ENCODE peak calls at places on chromosomes 3 and 15, in four cellular contexts. One of them, this sample, is unnamed.

GRCh38 chr3:147038456-147038855 is 367.9 kb downstream of the ZIC4 start:
- DNase-seq in T1000: no peak
- DNase-seq in NCI-H510A treated with DMSO at 0.1 percent for 48 hours: no peak
- DNase-seq in astrocyte: peak
- DNase-seq in this sample: no peak

GRCh38 chr15:46091860-46092450 is 457.1 kb downstream of the SQOR start:
- DNase-seq in astrocyte: no peak
- DNase-seq in NCI-H510A treated with DMSO at 0.1 percent for 48 hours: peak
- DNase-seq in T1000: no peak
- DNase-seq in this sample: no peak

GRCh38 chr15:59687831-59688230 is 1.3 kb downstream of the BNIP2 start:
- DNase-seq in T1000: no peak
- DNase-seq in NCI-H510A treated with DMSO at 0.1 percent for 48 hours: peak
- DNase-seq in astrocyte: peak
- DNase-seq in this sample: no peak

GRCh38 chr3:193010191-193010590 is 92.5 kb upstream of the MB21D2 start:
- DNase-seq in NCI-H510A treated with DMSO at 0.1 percent for 48 hours: no peak
- DNase-seq in T1000: no peak
- DNase-seq in astrocyte: no peak
- DNase-seq in this sample: no peak

GRCh38 chr3:64353256-64353655 is 128.0 kb upstream of the PRICKLE2 start:
- DNase-seq in astrocyte: peak
- DNase-seq in NCI-H510A treated with DMSO at 0.1 percent for 48 hours: no peak
- DNase-seq in T1000: no peak
- DNase-seq in this sample: no peak

GRCh38 chr15:69497076-69497475 is 44.5 kb downstream of the RPLP1 start:
- DNase-seq in T1000: no peak
- DNase-seq in astrocyte: no peak
- DNase-seq in NCI-H510A treated with DMSO at 0.1 percent for 48 hours: no peak
- DNase-seq in this sample: no peak

GRCh38 chr3:131494706-131495105 is 8.1 kb downstream of the MRPL3 start:
- DNase-seq in T1000: no peak
- DNase-seq in NCI-H510A treated with DMSO at 0.1 percent for 48 hours: no peak
- DNase-seq in astrocyte: no peak
- DNase-seq in this sample: no peak

GRCh38 chr3:127690106-127690505 is 17.4 kb downstream of the ABTB1 start:
- DNase-seq in T1000: peak
- DNase-seq in astrocyte: peak
- DNase-seq in NCI-H510A treated with DMSO at 0.1 percent for 48 hours: no peak
- DNase-seq in this sample: no peak

GRCh38 chr3:8739757-8740508 is 6.3 kb downstream of the CAV3 start:
- DNase-seq in astrocyte: peak
- DNase-seq in T1000: peak
- DNase-seq in NCI-H510A treated with DMSO at 0.1 percent for 48 hours: no peak
- DNase-seq in this sample: no peak

GRCh38 chr3:17158941-17159682 is 274.4 kb downstream of the PLCL2 start:
- DNase-seq in NCI-H510A treated with DMSO at 0.1 percent for 48 hours: no peak
- DNase-seq in T1000: no peak
- DNase-seq in astrocyte: peak
- DNase-seq in this sample: no peak

This sample was measured in upper lobe of right lung.